ENCODE peak calls at places on chromosomes 5 and 9, in five cellular contexts. One of them, this sample, is unnamed. For H3K4me1, the result is how much of the 10 kb centered on the place peaks cover.

GRCh38 chr9:137305060-137305787 is 3.2 kb upstream of the NRARP start:
- DNase-seq in GM12878: no peak
- DNase-seq in H1: peak
- DNase-seq in HCT116: no peak
- DNase-seq in mammary epithelial cell: peak
- DNase-seq in this sample: peak

GRCh38 chr9:124066783-124067563 is 55.4 kb downstream of the LHX2 start:
- DNase-seq in GM12878: no peak
- DNase-seq in H1: no peak
- DNase-seq in HCT116: no peak
- DNase-seq in mammary epithelial cell: no peak
- DNase-seq in this sample: no peak

GRCh38 chr9:37705787-37706186 is 47.8 kb upstream of the TRMT10B start:
- DNase-seq in GM12878: no peak
- DNase-seq in H1: no peak
- DNase-seq in HCT116: no peak
- DNase-seq in mammary epithelial cell: no peak
- DNase-seq in this sample: no peak

GRCh38 chr5:148776780-148777179 is 49.6 kb upstream of the ADRB2 start:
- DNase-seq in GM12878: no peak
- DNase-seq in H1: no peak
- DNase-seq in HCT116: peak
- DNase-seq in mammary epithelial cell: peak
- DNase-seq in this sample: no peak

GRCh38 chr5:97498657-97499056 is 315.6 kb upstream of the RIOK2 start:
- DNase-seq in GM12878: no peak
- DNase-seq in H1: no peak
- DNase-seq in HCT116: no peak
- DNase-seq in mammary epithelial cell: no peak
- DNase-seq in this sample: no peak

GRCh38 chr5:141838326-141839014 is 39.7 kb downstream of the PCDH1 start:
- DNase-seq in GM12878: no peak
- DNase-seq in H1: peak
- DNase-seq in HCT116: no peak
- DNase-seq in mammary epithelial cell: no peak
- DNase-seq in this sample: no peak

GRCh38 chr9:117494401-117495130 is 79.7 kb upstream of the ASTN2 start:
- DNase-seq in GM12878: no peak
- DNase-seq in H1: no peak
- DNase-seq in HCT116: no peak
- DNase-seq in mammary epithelial cell: no peak
- DNase-seq in this sample: no peak

GRCh38 chr5:143759368-143760136 is 52.4 kb upstream of the HMHB1 start:
- DNase-seq in GM12878: no peak
- DNase-seq in H1: no peak
- DNase-seq in HCT116: no peak
- DNase-seq in mammary epithelial cell: no peak
- DNase-seq in this sample: no peak

GRCh38 chr9:94042516-94042915 is 41.7 kb upstream of the PTPDC1 start:
- DNase-seq in GM12878: no peak
- DNase-seq in H1: no peak
- DNase-seq in HCT116: no peak
- DNase-seq in mammary epithelial cell: no peak
- DNase-seq in this sample: no peak

GRCh38 chr9:98074119-98074990 is 17.8 kb downstream of the NANS start:
- DNase-seq in GM12878: no peak
- DNase-seq in H1: peak
- DNase-seq in HCT116: no peak
- DNase-seq in mammary epithelial cell: peak
- DNase-seq in this sample: peak

GRCh38 chr9:35798658-35799366 is 7.4 kb downstream of the NPR2 start:
- DNase-seq in GM12878: no peak
- DNase-seq in H1: no peak
- DNase-seq in HCT116: no peak
- DNase-seq in mammary epithelial cell: peak
- DNase-seq in this sample: no peak

GRCh38 chr5:10789021-10789420 is 28.0 kb upstream of the DAP start:
- DNase-seq in GM12878: no peak
- DNase-seq in H1: no peak
- DNase-seq in HCT116: no peak
- DNase-seq in mammary epithelial cell: no peak
- DNase-seq in this sample: no peak

GRCh38 chr9:20722221-20722620 is 38.2 kb downstream of the FOCAD start:
- DNase-seq in GM12878: no peak
- DNase-seq in H1: no peak
- DNase-seq in HCT116: no peak
- DNase-seq in mammary epithelial cell: peak
- DNase-seq in this sample: no peak

GRCh38 chr5:95664204-95664786 is 17.7 kb downstream of the RFESD start:
- DNase-seq in GM12878: peak
- DNase-seq in H1: no peak
- DNase-seq in HCT116: peak
- DNase-seq in mammary epithelial cell: peak
- DNase-seq in this sample: peak

GRCh38 chr5:146947181-146947941 is 68.8 kb upstream of the PPP2R2B start:
- DNase-seq in GM12878: no peak
- DNase-seq in H1: no peak
- DNase-seq in HCT116: peak
- DNase-seq in mammary epithelial cell: peak
- DNase-seq in this sample: no peak

GRCh38 chr5:89034588-89034987 is 151.6 kb upstream of the MEF2C start:
- DNase-seq in GM12878: no peak
- DNase-seq in H1: no peak
- DNase-seq in HCT116: no peak
- DNase-seq in mammary epithelial cell: peak
- DNase-seq in this sample: no peak

GRCh38 chr5:129377504-129377903 is 82.6 kb upstream of the ADAMTS19 start:
- DNase-seq in GM12878: no peak
- DNase-seq in H1: no peak
- DNase-seq in HCT116: no peak
- DNase-seq in mammary epithelial cell: no peak
- DNase-seq in this sample: no peak

GRCh38 chr5:61293051-61293450 is 39.0 kb upstream of the ZSWIM6 start:
- DNase-seq in GM12878: no peak
- DNase-seq in H1: no peak
- DNase-seq in HCT116: no peak
- DNase-seq in mammary epithelial cell: no peak
- DNase-seq in this sample: no peak

GRCh38 chr9:101836021-101836420 is 97.6 kb upstream of the GRIN3A start:
- DNase-seq in GM12878: no peak
- DNase-seq in H1: no peak
- DNase-seq in HCT116: no peak
- DNase-seq in mammary epithelial cell: no peak
- DNase-seq in this sample: no peak

DNA sequence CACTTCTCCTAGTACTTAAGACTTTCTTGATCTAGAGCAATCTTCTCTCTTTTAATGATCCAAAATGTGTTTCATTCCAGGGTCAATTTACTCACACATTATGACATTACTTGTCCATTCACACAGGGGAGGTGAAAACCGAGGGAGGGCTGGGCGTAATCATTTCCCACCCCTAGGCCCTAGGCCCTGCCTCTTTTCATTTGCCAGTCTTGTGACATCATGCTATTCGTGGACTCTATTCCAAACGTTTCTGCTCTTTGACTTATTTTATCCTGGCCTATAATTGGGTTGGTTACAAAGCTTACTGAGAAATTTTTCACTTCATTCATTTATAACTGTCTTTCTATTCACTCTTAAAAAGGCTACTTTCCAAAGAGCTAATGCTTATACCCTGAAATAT is 2.4 kb downstream of the DCAF12 start:
- DNase-seq in GM12878: no peak
- DNase-seq in H1: no peak
- DNase-seq in HCT116: no peak
- DNase-seq in mammary epithelial cell: no peak
- DNase-seq in this sample: no peak
- H3K4me3 ChIP-seq in GM12878: peak
- H3K4me3 ChIP-seq in H1: no peak
- H3K4me3 ChIP-seq in HCT116: no peak
- H3K4me3 ChIP-seq in mammary epithelial cell: no peak
- H3K4me3 ChIP-seq in this sample: no peak

GRCh38 chr5:14668247-14668646 is 3.7 kb downstream of the OTULIN start:
- DNase-seq in GM12878: peak
- DNase-seq in H1: no peak
- DNase-seq in HCT116: no peak
- DNase-seq in mammary epithelial cell: no peak
- DNase-seq in this sample: no peak

GRCh38 chr5:14669415-14669814 is 4.9 kb downstream of the OTULIN start:
- DNase-seq in GM12878: no peak
- DNase-seq in H1: no peak
- DNase-seq in HCT116: no peak
- DNase-seq in mammary epithelial cell: no peak
- DNase-seq in this sample: no peak

GRCh38 chr5:14672082-14672481 is 7.6 kb downstream of the OTULIN start:
- DNase-seq in GM12878: no peak
- DNase-seq in H1: no peak
- DNase-seq in HCT116: no peak
- DNase-seq in mammary epithelial cell: no peak
- DNase-seq in this sample: no peak

GRCh38 chr5:14671414-14671813 is 6.9 kb downstream of the OTULIN start:
- DNase-seq in GM12878: no peak
- DNase-seq in H1: no peak
- DNase-seq in HCT116: no peak
- DNase-seq in mammary epithelial cell: peak
- DNase-seq in this sample: no peak

DNA sequence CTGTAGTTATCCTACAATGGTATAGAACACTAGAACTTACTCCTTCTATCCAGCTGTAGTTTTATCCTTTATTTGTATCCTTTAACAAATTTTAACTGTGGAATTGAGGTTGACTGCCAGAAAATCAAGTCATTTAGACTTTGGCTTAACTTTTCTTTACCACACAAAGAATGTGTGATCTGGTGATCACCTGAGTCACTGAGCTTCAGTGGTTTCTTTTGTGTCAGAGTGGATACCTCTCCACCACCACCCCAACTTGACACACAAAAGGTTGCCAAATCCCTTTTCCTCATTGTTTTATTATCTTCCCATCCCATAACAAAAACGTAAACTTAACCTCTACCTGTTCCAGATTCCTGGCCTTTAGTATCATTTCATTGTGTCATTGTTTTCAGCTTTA is 5.5 kb downstream of the OTULIN start:
- DNase-seq in GM12878: no peak
- DNase-seq in H1: no peak
- DNase-seq in HCT116: no peak
- DNase-seq in mammary epithelial cell: peak
- DNase-seq in this sample: no peak
- H3K4me1 ChIP-seq in GM12878: under half
- H3K4me1 ChIP-seq in H1: under half
- H3K4me1 ChIP-seq in HCT116: under half
- H3K4me1 ChIP-seq in mammary epithelial cell: half or more
- H3K4me1 ChIP-seq in this sample: half or more

DNA sequence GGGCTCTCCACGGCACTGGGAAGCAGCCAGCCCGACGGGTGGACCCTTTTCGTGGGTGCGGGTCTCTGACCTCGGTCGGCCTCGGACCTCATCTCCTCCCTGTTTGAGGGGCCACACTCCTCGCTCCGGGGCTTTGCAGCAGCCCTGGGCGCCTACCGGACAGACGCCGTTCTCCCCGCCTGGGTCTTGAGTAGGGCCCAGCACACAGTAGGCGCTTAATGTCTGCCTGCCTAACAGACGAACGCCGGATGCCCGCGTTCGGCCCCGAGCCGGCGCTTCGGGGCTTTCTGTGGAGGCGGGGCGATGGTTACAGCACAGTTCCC is 842 bp upstream of the GTF3C5 start:
- DNase-seq in GM12878: no peak
- DNase-seq in H1: no peak
- DNase-seq in HCT116: no peak
- DNase-seq in mammary epithelial cell: no peak
- DNase-seq in this sample: no peak
- H3K4me3 ChIP-seq in GM12878: peak
- H3K4me3 ChIP-seq in H1: peak
- H3K4me3 ChIP-seq in HCT116: peak
- H3K4me3 ChIP-seq in mammary epithelial cell: peak
- H3K4me3 ChIP-seq in this sample: peak

GRCh38 chr5:54738118-54738972 is 220.8 kb downstream of the SNX18 start:
- DNase-seq in GM12878: no peak
- DNase-seq in H1: no peak
- DNase-seq in HCT116: no peak
- DNase-seq in mammary epithelial cell: no peak
- DNase-seq in this sample: no peak
- H3K4me1 ChIP-seq in GM12878: under half
- H3K4me1 ChIP-seq in H1: under half
- H3K4me1 ChIP-seq in HCT116: under half
- H3K4me1 ChIP-seq in mammary epithelial cell: under half
- H3K4me1 ChIP-seq in this sample: under half

DNA sequence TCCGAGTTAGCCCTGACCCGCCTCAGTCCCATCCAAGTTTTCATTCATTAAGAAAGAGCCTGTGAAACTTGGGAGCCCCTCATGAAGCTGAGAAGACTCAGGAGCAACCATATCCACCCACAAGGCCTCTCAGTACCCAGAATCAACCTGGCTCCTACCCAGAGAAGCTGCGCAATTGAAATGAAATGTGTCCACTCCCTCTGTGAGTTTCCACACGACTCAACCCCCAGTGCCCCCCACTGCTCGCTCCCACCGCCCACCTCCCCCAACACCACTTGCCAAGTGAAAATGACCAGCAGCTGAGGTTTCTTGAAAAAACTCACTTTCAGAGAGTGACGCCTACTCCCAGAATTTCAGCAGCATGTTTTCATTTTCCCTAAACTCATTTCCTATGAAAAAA is 104.6 kb downstream of the CDK5RAP2 start:
- DNase-seq in GM12878: no peak
- DNase-seq in H1: no peak
- DNase-seq in HCT116: no peak
- DNase-seq in mammary epithelial cell: no peak
- DNase-seq in this sample: no peak
- H3K4me3 ChIP-seq in GM12878: no peak
- H3K4me3 ChIP-seq in H1: no peak
- H3K4me3 ChIP-seq in HCT116: no peak
- H3K4me3 ChIP-seq in mammary epithelial cell: no peak
- H3K4me3 ChIP-seq in this sample: no peak

This sample was measured in naive thymus-derived CD4-positive, alpha-beta T cell.